ENCODE peak calls at places on chromosome 6, in nine cellular contexts. T is cardiac fibroblast; O is GM13976; M is BJ; B is heart right ventricle; R is CD8-positive, alpha-beta T cell; J is AG04449; X is Panc1; K is nephron progenitor cell. S is an unnamed sample.

GRCh38 chr6:157690441-157691210 is 132.4 kb upstream of the SNX9 start:
- DNase-seq in T (no peak), O (no peak), M (no peak), B (no peak), R (no peak), J (no peak), X (no peak), K (no peak), S (no peak)

GRCh38 chr6:155762649-155763048 is 307.0 kb upstream of the NOX3 start:
- DNase-seq in T (no peak), O (no peak), M (no peak), B (no peak), R (no peak), J (no peak), X (no peak), K (no peak), S (no peak)

GRCh38 chr6:22447862-22448261 is 121.5 kb upstream of the HDGFL1 start:
- DNase-seq in T (no peak), O (no peak), M (no peak), B (no peak), R (no peak), J (no peak), X (no peak), K (no peak), S (no peak)

GRCh38 chr6:135451617-135452190 is 45.8 kb downstream of the AHI1 start:
- DNase-seq in T (peak), O (no peak), M (no peak), B (no peak), R (no peak), J (no peak), X (peak), K (no peak), S (no peak)

GRCh38 chr6:47094351-47094925 is 52.3 kb upstream of the ADGRF1 start:
- DNase-seq in T (peak), O (no peak), M (no peak), B (no peak), R (no peak), J (no peak), X (no peak), K (no peak), S (no peak)

GRCh38 chr6:5443491-5443890 is 182.2 kb downstream of the FARS2 start:
- DNase-seq in T (no peak), O (no peak), M (no peak), B (no peak), R (no peak), J (no peak), X (no peak), K (no peak), S (no peak)

GRCh38 chr6:29426654-29427053 is 11.9 kb downstream of the OR12D1 start:
- DNase-seq in T (no peak), O (no peak), M (no peak), B (no peak), R (no peak), J (no peak), X (no peak), K (no peak), S (no peak)

GRCh38 chr6:29884261-29884660 is 56.6 kb downstream of the HLA-G start:
- DNase-seq in T (no peak), O (no peak), M (no peak), B (no peak), R (no peak), J (no peak), X (no peak), K (no peak), S (no peak)

GRCh38 chr6:105991561-105992314 is 94.4 kb upstream of the PRDM1 start:
- DNase-seq in T (no peak), O (peak), M (no peak), B (no peak), R (peak), J (no peak), X (no peak), K (peak), S (no peak)

GRCh38 chr6:14190596-14191224 is 73.1 kb downstream of the CD83 start:
- DNase-seq in T (no peak), O (no peak), M (no peak), B (no peak), R (no peak), J (no peak), X (no peak), K (no peak), S (no peak)

GRCh38 chr6:293185-294174 is 1.2 kb downstream of the DUSP22 start:
- DNase-seq in T (peak), O (no peak), M (no peak), B (peak), R (peak), J (no peak), X (no peak), K (peak), S (no peak)

DNA sequence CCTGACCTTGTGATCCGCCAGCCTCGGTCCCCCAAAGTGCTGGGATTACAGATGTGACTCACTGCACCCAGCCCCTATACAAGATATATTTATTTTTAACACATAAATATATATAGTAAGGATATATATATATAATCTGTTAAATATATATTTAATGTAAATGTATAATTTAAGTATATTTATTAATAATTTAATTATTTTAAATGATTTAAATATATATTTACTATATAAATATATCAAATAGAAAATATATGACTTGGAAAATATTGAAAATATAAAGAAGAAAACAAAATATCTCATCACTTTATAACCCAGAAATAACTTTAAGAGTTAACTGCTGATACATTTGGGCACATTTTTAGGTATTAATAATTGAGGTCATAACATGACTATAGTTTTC is 324.7 kb downstream of the SYNE1 start:
- DNase-seq in T (no peak), O (no peak), M (no peak), B (no peak), R (no peak), J (no peak), X (no peak), K (no peak), S (no peak)
- TF ChIP-seq CTCF in T (no peak), O (no peak), M (no peak), B (no peak), R (no peak), J (no peak), X (no peak), K (no peak), S (no peak)

DNA sequence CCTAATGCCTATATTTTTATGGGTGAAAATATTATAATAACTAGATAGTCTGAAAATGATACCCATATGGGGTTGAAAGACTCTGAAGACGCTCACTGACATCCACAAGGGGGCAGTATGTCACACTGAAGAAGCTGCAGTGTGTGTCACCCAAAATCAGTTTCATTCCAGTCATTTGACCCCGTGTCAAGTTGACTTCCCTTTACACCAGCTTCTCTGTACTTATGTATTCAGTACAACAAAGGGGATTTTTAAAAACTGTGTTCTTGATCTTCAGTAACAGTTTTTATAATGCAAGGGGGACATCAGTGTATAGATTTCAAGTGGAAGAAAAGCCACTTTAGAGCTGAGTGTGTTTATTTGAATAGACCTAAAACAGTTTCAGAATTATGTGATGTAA is 19.3 kb downstream of the FAXC start:
- DNase-seq in T (peak), O (peak), M (no peak), B (peak), R (peak), J (no peak), X (peak), K (peak), S (peak)
- TF ChIP-seq CTCF in T (peak), O (peak), M (peak), B (peak), R (peak), J (peak), X (peak), K (peak), S (peak)

GRCh38 chr6:167485186-167485978 is 160.5 kb downstream of the TTLL2 start:
- DNase-seq in T (peak), O (no peak), M (no peak), B (peak), R (no peak), J (no peak), X (no peak), K (no peak), S (no peak)
- TF ChIP-seq CTCF in T (peak), O (no peak), M (no peak), B (peak), R (no peak), J (no peak), X (no peak), K (peak), S (peak)

GRCh38 chr6:107026965-107027364 is 1.0 kb upstream of the MTRES1 start:
- DNase-seq in T (no peak), O (no peak), M (no peak), B (no peak), R (no peak), J (no peak), X (no peak), K (no peak), S (no peak)
- TF ChIP-seq CTCF in T (no peak), O (no peak), M (no peak), B (no peak), R (no peak), J (no peak), X (no peak), K (no peak), S (no peak)

GRCh38 chr6:143471822-143472221 is 21.2 kb downstream of the PEX3 start:
- DNase-seq in T (no peak), O (no peak), M (no peak), B (no peak), R (no peak), J (no peak), X (no peak), K (no peak), S (no peak)
- TF ChIP-seq CTCF in T (no peak), O (no peak), M (no peak), B (no peak), R (no peak), J (no peak), X (no peak), K (no peak), S (no peak)

DNA sequence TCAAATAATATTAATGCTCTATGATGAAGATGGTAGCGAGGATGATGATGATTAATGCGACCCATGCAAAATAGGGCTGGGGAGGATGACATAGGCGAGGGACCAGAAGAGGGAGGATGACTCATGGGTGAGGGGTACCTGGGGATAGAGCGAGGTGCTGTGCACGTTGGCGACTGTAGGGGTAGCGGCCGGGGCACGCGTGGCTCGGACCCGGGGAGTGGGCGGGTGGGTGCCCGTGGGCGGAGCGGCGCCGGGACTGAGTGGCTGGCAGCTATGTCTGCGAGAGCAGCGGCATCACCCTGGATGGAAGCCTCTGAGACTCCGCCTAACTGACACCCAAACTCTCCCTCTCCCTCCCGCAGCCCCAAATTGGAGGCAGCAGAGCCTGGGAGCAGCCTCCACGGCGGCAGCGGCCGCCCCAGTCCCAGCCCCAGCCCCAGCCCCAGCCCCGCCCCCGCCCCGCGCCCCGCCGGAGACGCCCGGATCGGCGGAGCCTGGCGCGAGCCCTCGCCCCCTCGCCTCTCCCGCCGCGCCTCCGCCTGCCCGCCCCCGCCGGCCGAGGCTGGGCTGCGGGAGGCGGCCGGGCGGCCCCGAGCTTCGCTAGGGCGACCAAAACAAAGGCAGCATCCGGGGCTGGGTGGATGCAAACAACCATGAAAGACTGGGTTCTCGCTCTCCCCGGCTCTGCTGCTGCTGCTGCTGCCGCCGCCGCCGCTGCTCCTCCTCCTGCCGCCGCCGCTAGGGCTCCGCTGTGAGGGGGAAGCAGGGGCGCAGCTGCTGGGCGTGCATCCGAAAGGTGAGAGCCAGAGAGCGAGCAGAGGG is at the start of gene RIMS1:
- DNase-seq in T (peak), O (peak), M (no peak), B (no peak), R (no peak), J (no peak), X (no peak), K (peak), S (no peak)
- TF ChIP-seq CTCF in T (peak), O (no peak), M (peak), B (no peak), R (no peak), J (peak), X (no peak), K (peak), S (peak)

GRCh38 chr6:19870322-19870721 is 33.2 kb downstream of the ID4 start:
- DNase-seq in T (no peak), O (no peak), M (no peak), B (no peak), R (no peak), J (no peak), X (no peak), K (no peak), S (no peak)

GRCh38 chr6:19866900-19867627 is 29.9 kb downstream of the ID4 start:
- DNase-seq in T (peak), O (no peak), M (peak), B (no peak), R (no peak), J (no peak), X (peak), K (no peak), S (peak)

GRCh38 chr6:19876672-19877071 is 39.5 kb downstream of the ID4 start:
- DNase-seq in T (no peak), O (no peak), M (no peak), B (no peak), R (no peak), J (no peak), X (no peak), K (no peak), S (no peak)

GRCh38 chr6:19869464-19869863 is 32.3 kb downstream of the ID4 start:
- DNase-seq in T (no peak), O (no peak), M (no peak), B (no peak), R (no peak), J (no peak), X (no peak), K (no peak), S (no peak)

GRCh38 chr6:19873031-19873430 is 35.9 kb downstream of the ID4 start:
- DNase-seq in T (no peak), O (no peak), M (no peak), B (no peak), R (no peak), J (no peak), X (no peak), K (peak), S (no peak)
- TF ChIP-seq CTCF in T (no peak), O (no peak), M (peak), B (no peak), R (no peak), J (peak), X (peak), K (peak), S (peak)